ENCODE peak calls at places on chromosome 22, in four cellular contexts. R is GM12878, S is HepG2, Y is K562. Z is an unnamed sample.
A peak's percentile ranks its signal among the peaks of the same experiment; 100 is the strongest.

GRCh38 chr22:30279389-30279788 is 9.9 kb downstream of the CASTOR1 start:
- DNase-seq in R (no peak), S (no peak), Y (no peak), Z (no peak)

GRCh38 chr22:40665312-40665711 is 14.0 kb upstream of the MCHR1 start:
- DNase-seq in Y (no peak), S (no peak), R (no peak), Z (no peak)

GRCh38 chr22:48070760-48071159 is 1308.3 kb downstream of the TBC1D22A start:
- DNase-seq in S (no peak), Y (peak; percentile 11), R (no peak), Z (no peak)

GRCh38 chr22:35154937-35155387 is 89.0 kb downstream of the ISX start:
- DNase-seq in S (peak; percentile 56), R (no peak), Y (peak; percentile 54), Z (peak; percentile 78)

GRCh38 chr22:24432059-24432853 is 4.9 kb downstream of the ADORA2A start:
- DNase-seq in Y (peak; percentile 44), S (no peak), R (no peak), Z (no peak)

GRCh38 chr22:39528681-39529486 is 3.7 kb downstream of the RPS19BP1 start:
- DNase-seq in S (peak; percentile 80), R (peak; percentile 73), Y (peak; percentile 49), Z (peak; percentile 83)

GRCh38 chr22:20237480-20238440 is 30.4 kb downstream of the RTN4R start:
- DNase-seq in R (no peak), Y (no peak), S (no peak), Z (no peak)

GRCh38 chr22:20156611-20157415 is 6.0 kb upstream of the CCDC188 start:
- DNase-seq in R (peak; percentile 17), Y (peak; percentile 100), S (peak; percentile 42), Z (peak; percentile 94)

GRCh38 chr22:21725956-21726649 is 9.5 kb downstream of the YPEL1 start:
- DNase-seq in R (no peak), Y (peak; percentile 36), S (no peak), Z (no peak)

GRCh38 chr22:25700996-25701815 is 40.8 kb upstream of the MYO18B start:
- DNase-seq in R (no peak), S (no peak), Y (no peak), Z (no peak)

GRCh38 chr22:27603823-27604190 is 197.7 kb downstream of the MN1 start:
- DNase-seq in S (no peak), R (no peak), Y (no peak), Z (no peak)

GRCh38 chr22:30568137-30568805 is 6.2 kb downstream of the GAL3ST1 start:
- DNase-seq in R (no peak), Y (no peak), S (no peak), Z (no peak)

GRCh38 chr22:30265851-30266444 is 703 bp downstream of the OSM start:
- DNase-seq in Y (peak; percentile 71), S (no peak), R (no peak), Z (no peak)

GRCh38 chr22:27776410-27776958 is 25.1 kb downstream of the MN1 start:
- DNase-seq in S (no peak), Y (no peak), R (no peak), Z (no peak)

GRCh38 chr22:26330971-26331625 is 98.0 kb upstream of the ASPHD2 start:
- DNase-seq in R (peak; percentile 7), Y (peak; percentile 88), S (peak; percentile 54), Z (peak; percentile 85)

GRCh38 chr22:30205281-30206115 is 41.1 kb downstream of the LIF start:
- DNase-seq in R (no peak), Y (no peak), S (peak; percentile 40), Z (no peak)

GRCh38 chr22:37186997-37187522 is 987 bp downstream of the C1QTNF6 start:
- DNase-seq in Y (no peak), R (no peak), S (no peak), Z (no peak)

GRCh38 chr22:37185646-37186227 is 2.3 kb downstream of the C1QTNF6 start:
- DNase-seq in Y (no peak), R (no peak), S (no peak), Z (no peak)

GRCh38 chr22:37184816-37185541 is 3.1 kb downstream of the C1QTNF6 start:
- DNase-seq in Y (no peak), R (no peak), S (no peak), Z (no peak)

GRCh38 chr22:37187552-37187890 is 526 bp downstream of the C1QTNF6 start:
- DNase-seq in S (no peak), Y (no peak), R (no peak), Z (no peak)

DNA sequence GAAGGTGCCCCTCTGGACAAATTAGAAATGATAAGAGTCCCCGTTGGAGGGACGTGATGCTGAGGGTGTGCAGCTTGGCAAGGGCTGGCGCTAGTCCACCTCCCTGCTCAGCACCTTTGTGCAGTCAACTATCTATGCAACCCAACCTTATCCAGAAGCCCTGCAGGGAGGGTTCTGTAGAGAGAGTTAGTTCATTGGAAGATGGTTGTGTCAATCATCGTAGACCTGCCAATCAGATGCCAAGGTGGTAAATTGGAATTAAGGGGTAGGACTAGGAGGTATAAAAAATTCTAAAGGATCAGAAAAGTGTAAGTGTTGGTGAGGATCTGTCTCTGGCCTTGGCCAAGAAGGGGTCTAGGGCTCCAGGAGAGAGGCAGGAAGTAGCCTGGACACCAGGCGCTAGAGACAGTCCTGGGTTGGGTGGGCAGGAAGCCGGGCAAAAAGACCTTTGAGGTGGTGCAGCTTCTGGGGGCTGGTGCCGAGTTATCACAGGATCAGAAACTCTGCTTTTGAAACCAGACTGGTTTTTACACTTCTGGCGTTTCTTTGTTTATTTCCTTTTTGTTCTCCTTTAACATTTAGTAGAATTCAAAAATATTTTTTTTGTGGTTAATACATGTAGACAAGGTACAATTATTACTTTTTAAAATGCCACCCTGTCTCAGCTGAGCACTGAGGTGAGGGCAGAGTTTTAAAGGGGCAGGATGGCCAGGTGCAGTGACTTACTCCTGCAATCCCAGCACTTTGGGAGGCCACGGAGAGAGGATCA is 1.6 kb downstream of the C1QTNF6 start:
- DNase-seq in S (peak; percentile 64), R (peak; percentile 55), Y (peak; percentile 80), Z (peak; percentile 85)
- TF ChIP-seq FOXK2 in S (no peak), R (no peak), Y (no peak), Z (no peak)

DNA sequence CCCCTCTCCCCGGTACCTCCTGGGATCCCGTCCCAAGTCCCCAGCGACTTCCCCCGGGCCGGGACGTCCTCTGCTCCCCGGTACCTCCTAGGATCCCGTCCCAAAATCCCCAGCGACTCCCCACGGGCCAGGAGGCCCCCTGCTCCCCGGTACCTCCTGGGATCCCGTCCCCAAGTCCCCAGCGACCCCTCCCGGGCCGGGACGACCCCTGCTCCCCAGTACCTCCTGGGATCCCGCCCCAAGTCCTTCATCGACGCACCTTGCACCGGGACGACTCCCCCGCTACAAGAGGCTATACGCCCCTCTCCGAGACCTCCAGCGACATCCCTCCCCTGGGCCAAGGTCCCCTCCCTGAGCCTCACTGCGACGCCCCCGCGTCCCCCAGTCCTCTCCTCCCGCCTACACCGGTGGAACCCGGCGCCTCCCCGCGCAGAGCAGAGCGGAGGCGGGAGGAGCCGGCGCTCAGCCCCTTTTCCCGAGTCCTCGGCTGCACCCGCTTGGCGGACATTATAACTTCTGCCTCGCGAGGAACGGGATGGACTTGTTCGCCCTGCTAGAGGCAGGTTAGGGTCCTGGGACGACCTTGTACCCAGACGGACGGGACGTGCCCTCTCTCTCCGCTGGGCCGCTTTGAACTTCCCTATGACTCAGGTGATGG is 912 bp downstream of the KREMEN1 start:
- DNase-seq in R (no peak), S (peak; percentile 54), Y (peak; percentile 43), Z (no peak)
- TF ChIP-seq FOXK2 in R (no peak), S (no peak), Y (no peak), Z (no peak)

DNA sequence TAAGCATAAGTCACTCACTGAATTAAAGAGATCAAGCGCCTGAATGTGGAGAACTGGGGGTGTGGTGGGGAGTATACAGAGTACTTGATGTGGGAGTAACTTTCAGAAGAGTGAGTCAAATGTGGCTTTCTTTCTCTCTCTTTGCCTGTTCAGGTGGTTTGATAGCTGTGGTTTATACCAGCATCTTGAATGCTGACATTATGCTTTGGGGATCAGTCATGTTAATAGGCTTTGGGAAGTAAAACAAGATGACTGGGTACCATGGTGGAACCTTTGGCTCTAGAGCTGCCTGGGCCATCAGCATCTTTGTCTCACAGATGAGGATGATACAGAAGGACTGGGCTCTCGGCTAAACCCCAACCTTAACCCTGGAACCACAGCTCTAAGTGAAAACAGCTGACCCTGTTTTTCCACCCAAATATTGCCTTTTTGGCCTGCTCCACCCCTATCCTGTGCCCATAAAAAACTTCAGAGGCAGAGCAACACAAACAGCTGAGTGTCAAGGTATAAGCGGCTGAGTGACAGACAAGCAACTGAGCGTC is 58.2 kb upstream of the GNAZ start:
- DNase-seq in R (peak; percentile 36), Y (peak; percentile 40), S (no peak), Z (no peak)
- TF ChIP-seq FOXK2 in R (no peak), Y (no peak), S (no peak), Z (no peak)

GRCh38 chr22:42344391-42344861 is 74.0 kb upstream of the TCF20 start:
- DNase-seq in S (no peak), Y (no peak), R (no peak), Z (no peak)
- TF ChIP-seq FOXK2 in S (no peak), Y (no peak), R (no peak), Z (no peak)

DNA sequence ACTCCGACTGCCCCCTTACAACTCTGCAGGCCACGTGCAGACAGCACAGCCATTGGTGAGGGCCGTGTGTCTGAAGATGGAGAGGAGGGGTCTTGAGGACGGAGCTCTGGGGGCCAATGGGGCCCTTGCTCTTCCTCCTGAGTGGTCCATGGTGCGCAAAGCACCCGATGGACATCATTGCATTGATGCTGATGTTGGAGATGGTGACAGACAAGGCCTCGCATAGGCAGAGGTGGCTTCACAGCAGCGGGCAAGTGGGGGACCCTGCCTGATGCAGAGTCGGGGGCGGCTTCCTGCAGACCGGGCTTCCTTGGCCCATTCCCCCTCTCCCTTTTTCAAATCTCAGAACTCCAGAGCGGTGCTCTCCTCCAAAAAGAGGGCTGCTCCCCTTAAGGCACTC is 278.4 kb downstream of the BRD1 start:
- DNase-seq in Y (no peak), S (no peak), R (no peak), Z (no peak)
- TF ChIP-seq FOXK2 in Y (no peak), S (no peak), R (no peak), Z (no peak)

GRCh38 chr22:45237065-45237990 is 3.4 kb downstream of the KIAA0930 start:
- DNase-seq in S (peak; percentile 39), R (no peak), Y (no peak), Z (no peak)
- TF ChIP-seq FOXK2 in S (no peak), R (no peak), Y (no peak), Z (no peak)

GRCh38 chr22:45319319-45319675 is 9.6 kb downstream of the FAM118A start:
- DNase-seq in S (no peak), R (no peak), Y (no peak), Z (peak; percentile 45)
- TF ChIP-seq FOXK2 in S (no peak), R (no peak), Y (no peak), Z (no peak)

DNA sequence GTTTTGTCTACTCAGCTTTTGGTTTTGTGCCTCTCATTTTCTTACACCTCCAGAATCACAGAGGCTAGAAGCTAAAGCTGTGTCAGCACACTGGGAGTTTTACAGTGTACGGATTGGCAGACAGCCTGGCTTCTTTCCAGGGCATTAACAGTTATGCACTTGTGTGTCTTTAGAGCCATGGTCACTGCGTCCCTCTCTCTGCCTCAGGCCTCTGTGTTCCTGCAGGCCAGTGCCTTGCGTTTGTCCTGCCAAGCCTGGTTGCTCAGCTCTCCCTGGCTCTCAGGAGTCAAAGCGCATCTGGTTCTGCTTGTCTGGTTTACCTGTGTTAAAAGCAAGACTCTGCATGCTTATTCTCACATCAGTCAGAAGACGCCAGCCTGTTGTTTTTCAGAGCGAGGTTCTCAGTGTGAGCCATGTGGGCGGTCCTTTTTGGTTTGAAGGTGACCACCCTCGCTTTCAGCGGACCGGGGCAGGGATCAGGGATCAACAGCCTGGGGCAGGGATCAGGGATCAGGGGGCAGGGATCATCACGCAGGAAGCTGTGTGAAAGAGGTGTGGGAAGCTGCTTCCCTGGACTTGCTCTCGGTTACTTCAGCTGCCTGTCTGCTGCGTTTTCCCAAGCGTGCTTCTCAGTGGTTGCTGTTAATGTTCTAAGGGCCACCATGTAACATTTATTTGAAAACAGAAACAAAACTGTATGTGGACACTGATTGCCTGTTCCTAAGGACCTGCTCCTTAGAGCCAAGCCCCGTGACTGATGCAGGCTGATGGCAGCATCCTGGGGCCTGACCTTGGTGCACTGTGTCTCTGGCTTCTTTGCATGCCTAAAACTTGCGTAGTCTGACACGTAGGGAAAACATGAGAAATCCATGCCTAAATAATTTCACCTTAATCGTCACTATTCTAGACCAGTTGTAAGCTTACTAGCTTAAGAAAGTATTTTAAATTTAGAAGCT is 146.8 kb downstream of the ATXN10 start:
- DNase-seq in Y (no peak), R (no peak), S (peak; percentile 16), Z (no peak)
- TF ChIP-seq FOXK2 in Y (no peak), R (no peak), S (no peak), Z (no peak)

Z was measured in HEK293T.